ENCODE peak calls at places on chromosomes 2 and 18, in nine cellular contexts. One of them, this sample, is unnamed.

GRCh38 chr2:75503048-75503607 is 57.6 kb downstream of the EVA1A start:
- DNase-seq in PC-3: peak
- DNase-seq in OCI-LY7: no peak
- DNase-seq in lower lobe of right lung: no peak
- DNase-seq in lung: no peak
- DNase-seq in choroid plexus epithelial cell: peak
- DNase-seq in mesothelial cell of epicardium: no peak
- DNase-seq in right atrium auricular region: no peak
- DNase-seq in Panc1: no peak
- DNase-seq in this sample: no peak

GRCh38 chr2:109247812-109248211 is 118.8 kb downstream of the SH3RF3 start:
- DNase-seq in PC-3: no peak
- DNase-seq in OCI-LY7: no peak
- DNase-seq in lower lobe of right lung: no peak
- DNase-seq in lung: no peak
- DNase-seq in choroid plexus epithelial cell: no peak
- DNase-seq in mesothelial cell of epicardium: no peak
- DNase-seq in right atrium auricular region: no peak
- DNase-seq in Panc1: no peak
- DNase-seq in this sample: no peak

GRCh38 chr2:13104765-13105164 is 388.0 kb downstream of the TRIB2 start:
- DNase-seq in PC-3: no peak
- DNase-seq in OCI-LY7: no peak
- DNase-seq in lower lobe of right lung: no peak
- DNase-seq in lung: no peak
- DNase-seq in choroid plexus epithelial cell: no peak
- DNase-seq in mesothelial cell of epicardium: no peak
- DNase-seq in right atrium auricular region: no peak
- DNase-seq in Panc1: no peak
- DNase-seq in this sample: no peak

GRCh38 chr2:95106081-95106480 is 15.5 kb downstream of the MRPS5 start:
- DNase-seq in PC-3: no peak
- DNase-seq in OCI-LY7: no peak
- DNase-seq in lower lobe of right lung: no peak
- DNase-seq in lung: no peak
- DNase-seq in choroid plexus epithelial cell: no peak
- DNase-seq in mesothelial cell of epicardium: no peak
- DNase-seq in right atrium auricular region: no peak
- DNase-seq in Panc1: no peak
- DNase-seq in this sample: no peak

GRCh38 chr2:54073796-54074195 is 41.6 kb upstream of the ACYP2 start:
- DNase-seq in PC-3: peak
- DNase-seq in OCI-LY7: no peak
- DNase-seq in lower lobe of right lung: no peak
- DNase-seq in lung: no peak
- DNase-seq in choroid plexus epithelial cell: peak
- DNase-seq in mesothelial cell of epicardium: no peak
- DNase-seq in right atrium auricular region: no peak
- DNase-seq in Panc1: no peak
- DNase-seq in this sample: no peak

GRCh38 chr2:69385443-69386151 is 1.4 kb downstream of the GFPT1 start:
- DNase-seq in PC-3: peak
- DNase-seq in OCI-LY7: peak
- DNase-seq in lower lobe of right lung: no peak
- DNase-seq in lung: no peak
- DNase-seq in choroid plexus epithelial cell: peak
- DNase-seq in mesothelial cell of epicardium: no peak
- DNase-seq in right atrium auricular region: no peak
- DNase-seq in Panc1: no peak
- DNase-seq in this sample: no peak

GRCh38 chr2:202721621-202722020 is 86.9 kb downstream of the FAM117B start:
- DNase-seq in PC-3: no peak
- DNase-seq in OCI-LY7: no peak
- DNase-seq in lower lobe of right lung: no peak
- DNase-seq in lung: no peak
- DNase-seq in choroid plexus epithelial cell: peak
- DNase-seq in mesothelial cell of epicardium: no peak
- DNase-seq in right atrium auricular region: no peak
- DNase-seq in Panc1: no peak
- DNase-seq in this sample: no peak

GRCh38 chr2:155145758-155146229 is 447.3 kb downstream of the KCNJ3 start:
- DNase-seq in PC-3: no peak
- DNase-seq in OCI-LY7: peak
- DNase-seq in lower lobe of right lung: no peak
- DNase-seq in lung: no peak
- DNase-seq in choroid plexus epithelial cell: no peak
- DNase-seq in mesothelial cell of epicardium: no peak
- DNase-seq in right atrium auricular region: no peak
- DNase-seq in Panc1: no peak
- DNase-seq in this sample: no peak

GRCh38 chr2:85310330-85310729 is 17.5 kb downstream of the TGOLN2 start:
- DNase-seq in PC-3: no peak
- DNase-seq in OCI-LY7: peak
- DNase-seq in lower lobe of right lung: no peak
- DNase-seq in lung: no peak
- DNase-seq in choroid plexus epithelial cell: no peak
- DNase-seq in mesothelial cell of epicardium: no peak
- DNase-seq in right atrium auricular region: no peak
- DNase-seq in Panc1: no peak
- DNase-seq in this sample: no peak

GRCh38 chr2:238985036-238985729 is 137.3 kb downstream of the TWIST2 start:
- DNase-seq in PC-3: no peak
- DNase-seq in OCI-LY7: no peak
- DNase-seq in lower lobe of right lung: no peak
- DNase-seq in lung: no peak
- DNase-seq in choroid plexus epithelial cell: no peak
- DNase-seq in mesothelial cell of epicardium: no peak
- DNase-seq in right atrium auricular region: no peak
- DNase-seq in Panc1: no peak
- DNase-seq in this sample: no peak

GRCh38 chr2:30629866-30630265 is 177.4 kb downstream of the CAPN13 start:
- DNase-seq in PC-3: no peak
- DNase-seq in OCI-LY7: no peak
- DNase-seq in lower lobe of right lung: no peak
- DNase-seq in lung: no peak
- DNase-seq in choroid plexus epithelial cell: peak
- DNase-seq in mesothelial cell of epicardium: no peak
- DNase-seq in right atrium auricular region: no peak
- DNase-seq in Panc1: no peak
- DNase-seq in this sample: no peak

GRCh38 chr2:133836691-133837090 is 268.4 kb upstream of the NCKAP5 start:
- DNase-seq in PC-3: peak
- DNase-seq in OCI-LY7: no peak
- DNase-seq in lower lobe of right lung: no peak
- DNase-seq in lung: no peak
- DNase-seq in choroid plexus epithelial cell: no peak
- DNase-seq in mesothelial cell of epicardium: no peak
- DNase-seq in right atrium auricular region: peak
- DNase-seq in Panc1: no peak
- DNase-seq in this sample: no peak

GRCh38 chr2:99600929-99601680 is 111.3 kb upstream of the REV1 start:
- DNase-seq in PC-3: no peak
- DNase-seq in OCI-LY7: no peak
- DNase-seq in lower lobe of right lung: no peak
- DNase-seq in lung: no peak
- DNase-seq in choroid plexus epithelial cell: peak
- DNase-seq in mesothelial cell of epicardium: no peak
- DNase-seq in right atrium auricular region: no peak
- DNase-seq in Panc1: no peak
- DNase-seq in this sample: no peak

GRCh38 chr18:69495841-69496533 is 95.3 kb downstream of the DOK6 start:
- DNase-seq in PC-3: no peak
- DNase-seq in OCI-LY7: no peak
- DNase-seq in lower lobe of right lung: no peak
- DNase-seq in lung: no peak
- DNase-seq in choroid plexus epithelial cell: no peak
- DNase-seq in mesothelial cell of epicardium: no peak
- DNase-seq in right atrium auricular region: no peak
- DNase-seq in Panc1: no peak
- DNase-seq in this sample: no peak

GRCh38 chr2:50606860-50607259 is 425.1 kb downstream of the NRXN1 start:
- DNase-seq in PC-3: peak
- DNase-seq in OCI-LY7: no peak
- DNase-seq in lower lobe of right lung: no peak
- DNase-seq in lung: no peak
- DNase-seq in choroid plexus epithelial cell: peak
- DNase-seq in mesothelial cell of epicardium: no peak
- DNase-seq in right atrium auricular region: no peak
- DNase-seq in Panc1: no peak
- DNase-seq in this sample: no peak
- TF ChIP-seq CTCF in PC-3: peak
- TF ChIP-seq CTCF in OCI-LY7: peak
- TF ChIP-seq CTCF in lower lobe of right lung: no peak
- TF ChIP-seq CTCF in lung: no peak
- TF ChIP-seq CTCF in choroid plexus epithelial cell: peak
- TF ChIP-seq CTCF in mesothelial cell of epicardium: peak
- TF ChIP-seq CTCF in right atrium auricular region: no peak
- TF ChIP-seq CTCF in Panc1: peak
- TF ChIP-seq CTCF in this sample: peak

GRCh38 chr2:182784058-182784706 is 68.1 kb downstream of the DNAJC10 start:
- DNase-seq in PC-3: no peak
- DNase-seq in OCI-LY7: no peak
- DNase-seq in lower lobe of right lung: no peak
- DNase-seq in lung: no peak
- DNase-seq in choroid plexus epithelial cell: no peak
- DNase-seq in mesothelial cell of epicardium: no peak
- DNase-seq in right atrium auricular region: no peak
- DNase-seq in Panc1: no peak
- DNase-seq in this sample: no peak

GRCh38 chr2:182779323-182779722 is 63.3 kb downstream of the DNAJC10 start:
- DNase-seq in PC-3: no peak
- DNase-seq in OCI-LY7: no peak
- DNase-seq in lower lobe of right lung: no peak
- DNase-seq in lung: no peak
- DNase-seq in choroid plexus epithelial cell: no peak
- DNase-seq in mesothelial cell of epicardium: no peak
- DNase-seq in right atrium auricular region: no peak
- DNase-seq in Panc1: no peak
- DNase-seq in this sample: no peak

DNA sequence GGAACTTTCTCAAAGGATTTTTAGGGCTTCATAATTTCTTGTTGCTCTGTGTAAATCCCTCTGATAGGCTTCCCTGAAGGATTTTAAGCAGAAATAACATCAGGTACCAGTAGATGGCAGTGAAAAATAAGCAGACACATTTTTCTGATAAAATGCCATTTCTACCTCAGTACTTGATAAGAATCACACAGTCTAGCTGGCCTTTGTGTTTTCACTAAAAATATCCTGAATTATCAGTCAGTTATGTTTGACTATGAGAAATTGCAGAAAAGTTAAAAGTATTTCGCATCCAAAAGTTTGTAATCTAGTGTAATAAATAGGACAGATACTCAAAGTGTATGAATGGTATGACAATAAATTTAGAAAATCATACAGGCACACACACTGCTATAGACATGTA is 68.7 kb downstream of the DNAJC10 start:
- DNase-seq in PC-3: peak
- DNase-seq in OCI-LY7: peak
- DNase-seq in lower lobe of right lung: no peak
- DNase-seq in lung: no peak
- DNase-seq in choroid plexus epithelial cell: peak
- DNase-seq in mesothelial cell of epicardium: no peak
- DNase-seq in right atrium auricular region: no peak
- DNase-seq in Panc1: no peak
- DNase-seq in this sample: no peak
- TF ChIP-seq CTCF in PC-3: peak
- TF ChIP-seq CTCF in OCI-LY7: peak
- TF ChIP-seq CTCF in lower lobe of right lung: peak
- TF ChIP-seq CTCF in lung: no peak
- TF ChIP-seq CTCF in choroid plexus epithelial cell: peak
- TF ChIP-seq CTCF in mesothelial cell of epicardium: peak
- TF ChIP-seq CTCF in right atrium auricular region: peak
- TF ChIP-seq CTCF in Panc1: peak
- TF ChIP-seq CTCF in this sample: peak

GRCh38 chr2:27085670-27086089 is 892 bp upstream of the KHK start:
- DNase-seq in PC-3: peak
- DNase-seq in OCI-LY7: no peak
- DNase-seq in lower lobe of right lung: peak
- DNase-seq in lung: peak
- DNase-seq in choroid plexus epithelial cell: peak
- DNase-seq in mesothelial cell of epicardium: no peak
- DNase-seq in right atrium auricular region: peak
- DNase-seq in Panc1: peak
- DNase-seq in this sample: no peak

GRCh38 chr2:27086090-27086721 is 366 bp upstream of the KHK start:
- DNase-seq in PC-3: peak
- DNase-seq in OCI-LY7: peak
- DNase-seq in lower lobe of right lung: peak
- DNase-seq in lung: peak
- DNase-seq in choroid plexus epithelial cell: peak
- DNase-seq in mesothelial cell of epicardium: peak
- DNase-seq in right atrium auricular region: peak
- DNase-seq in Panc1: peak
- DNase-seq in this sample: peak

GRCh38 chr2:27085062-27085669 is 1.4 kb upstream of the KHK start:
- DNase-seq in PC-3: no peak
- DNase-seq in OCI-LY7: no peak
- DNase-seq in lower lobe of right lung: no peak
- DNase-seq in lung: no peak
- DNase-seq in choroid plexus epithelial cell: no peak
- DNase-seq in mesothelial cell of epicardium: no peak
- DNase-seq in right atrium auricular region: no peak
- DNase-seq in Panc1: no peak
- DNase-seq in this sample: no peak

GRCh38 chr2:27087823-27088410 is 1.3 kb downstream of the KHK start:
- DNase-seq in PC-3: no peak
- DNase-seq in OCI-LY7: no peak
- DNase-seq in lower lobe of right lung: no peak
- DNase-seq in lung: no peak
- DNase-seq in choroid plexus epithelial cell: no peak
- DNase-seq in mesothelial cell of epicardium: no peak
- DNase-seq in right atrium auricular region: no peak
- DNase-seq in Panc1: no peak
- DNase-seq in this sample: no peak

GRCh38 chr2:27086722-27087446 is at the start of gene KHK:
- DNase-seq in PC-3: peak
- DNase-seq in OCI-LY7: no peak
- DNase-seq in lower lobe of right lung: peak
- DNase-seq in lung: peak
- DNase-seq in choroid plexus epithelial cell: no peak
- DNase-seq in mesothelial cell of epicardium: no peak
- DNase-seq in right atrium auricular region: peak
- DNase-seq in Panc1: no peak
- DNase-seq in this sample: no peak
- TF ChIP-seq CTCF in PC-3: no peak
- TF ChIP-seq CTCF in OCI-LY7: no peak
- TF ChIP-seq CTCF in lower lobe of right lung: peak
- TF ChIP-seq CTCF in lung: no peak
- TF ChIP-seq CTCF in choroid plexus epithelial cell: no peak
- TF ChIP-seq CTCF in mesothelial cell of epicardium: peak
- TF ChIP-seq CTCF in right atrium auricular region: no peak
- TF ChIP-seq CTCF in Panc1: no peak
- TF ChIP-seq CTCF in this sample: peak

DNA sequence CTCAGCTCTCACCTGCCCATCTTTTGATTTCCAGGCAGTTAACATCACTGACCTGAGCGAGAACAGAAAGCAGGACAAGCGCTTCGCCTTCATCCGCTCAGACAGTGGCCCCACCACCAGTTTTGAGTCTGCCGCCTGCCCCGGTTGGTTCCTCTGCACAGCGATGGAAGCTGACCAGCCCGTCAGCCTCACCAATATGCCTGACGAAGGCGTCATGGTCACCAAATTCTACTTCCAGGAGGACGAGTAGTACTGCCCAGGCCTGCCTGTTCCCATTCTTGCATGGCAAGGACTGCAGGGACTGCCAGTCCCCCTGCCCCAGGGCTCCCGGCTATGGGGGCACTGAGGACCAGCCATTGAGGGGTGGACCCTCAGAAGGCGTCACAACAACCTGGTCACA is 5.2 kb downstream of the IL1RN start:
- DNase-seq in PC-3: no peak
- DNase-seq in OCI-LY7: no peak
- DNase-seq in lower lobe of right lung: no peak
- DNase-seq in lung: no peak
- DNase-seq in choroid plexus epithelial cell: no peak
- DNase-seq in mesothelial cell of epicardium: no peak
- DNase-seq in right atrium auricular region: peak
- DNase-seq in Panc1: no peak
- DNase-seq in this sample: no peak
- TF ChIP-seq CTCF in PC-3: no peak
- TF ChIP-seq CTCF in OCI-LY7: no peak
- TF ChIP-seq CTCF in lower lobe of right lung: no peak
- TF ChIP-seq CTCF in lung: no peak
- TF ChIP-seq CTCF in choroid plexus epithelial cell: no peak
- TF ChIP-seq CTCF in mesothelial cell of epicardium: no peak
- TF ChIP-seq CTCF in right atrium auricular region: no peak
- TF ChIP-seq CTCF in Panc1: no peak
- TF ChIP-seq CTCF in this sample: no peak